ENCODE peak calls at places on chromosomes 2 and 18, in seven cellular contexts. E is osteoblast, B is tibial nerve, N is MM.1S, T is upper lobe of left lung, P is uterus, D is IMR-90. W is an unnamed sample. For H3K36me3 and H3K4me1, the result is how much of the 10 kb centered on the place peaks cover.

GRCh38 chr2:219662566-219662965 is 35.1 kb downstream of the SLC4A3 start:
- DNase-seq in P (no peak), B (no peak), D (no peak), T (no peak), E (no peak), N (no peak), W (no peak)

GRCh38 chr18:49835405-49835804 is 22.1 kb upstream of the ACAA2 start:
- DNase-seq in D (no peak), T (no peak), N (no peak), E (no peak), P (no peak), B (no peak), W (no peak)

GRCh38 chr18:30358545-30358944 is 684.0 kb downstream of the DSC3 start:
- DNase-seq in E (no peak), D (no peak), B (no peak), N (no peak), P (no peak), T (no peak), W (no peak)

GRCh38 chr2:73257425-73258125 is 23.5 kb downstream of the CCT7 start:
- DNase-seq in N (no peak), T (no peak), P (no peak), D (no peak), E (peak), B (no peak), W (no peak)

GRCh38 chr2:227479865-227480475 is 8.0 kb downstream of the AGFG1 start:
- DNase-seq in D (peak), E (no peak), P (no peak), B (no peak), T (no peak), N (no peak), W (no peak)

GRCh38 chr2:42048318-42049251 is 764 bp downstream of the PKDCC start:
- DNase-seq in T (peak), D (peak), P (peak), N (no peak), E (peak), B (no peak), W (no peak)

GRCh38 chr18:61765097-61765496 is 127.7 kb downstream of the RNF152 start:
- DNase-seq in P (peak), E (peak), N (no peak), T (no peak), D (peak), B (no peak), W (no peak)

GRCh38 chr2:6580982-6581381 is 284.7 kb downstream of the CMPK2 start:
- DNase-seq in T (no peak), D (peak), P (no peak), N (no peak), B (no peak), E (no peak), W (no peak)

GRCh38 chr18:62979172-62979571 is 263.8 kb downstream of the PHLPP1 start:
- DNase-seq in N (no peak), P (peak), T (no peak), E (peak), D (peak), B (no peak), W (peak)

GRCh38 chr2:113175101-113175628 is 1.4 kb downstream of the PSD4 start:
- DNase-seq in B (no peak), N (peak), T (no peak), P (no peak), E (no peak), D (no peak), W (peak)

GRCh38 chr18:74624491-74624890 is 26.8 kb downstream of the ZNF407 start:
- DNase-seq in P (no peak), B (no peak), D (no peak), T (no peak), N (no peak), E (no peak), W (no peak)

GRCh38 chr2:101883860-101884259 is 107.9 kb upstream of the IL1R2 start:
- DNase-seq in D (peak), N (peak), E (no peak), B (no peak), T (no peak), P (no peak), W (no peak)

GRCh38 chr18:58596265-58596681 is 32.6 kb downstream of the ALPK2 start:
- DNase-seq in T (no peak), B (no peak), D (no peak), P (no peak), N (no peak), E (no peak), W (no peak)

GRCh38 chr2:189474526-189474925 is 33.3 kb downstream of the WDR75 start:
- DNase-seq in D (no peak), N (no peak), T (no peak), E (no peak), B (no peak), P (no peak), W (no peak)
- H3K36me3 ChIP-seq in D (under half), N (under half), T (under half), E (half or more), B (half or more), P (under half), W (under half)

GRCh38 chr2:183093857-183094657 is 15.5 kb downstream of the DUSP19 start:
- DNase-seq in B (no peak), N (no peak), D (peak), T (no peak), E (peak), P (no peak), W (no peak)
- TF ChIP-seq CTCF in B (no peak), N (no peak), D (peak), T (no peak), E (no peak), P (no peak), W (no peak)

DNA sequence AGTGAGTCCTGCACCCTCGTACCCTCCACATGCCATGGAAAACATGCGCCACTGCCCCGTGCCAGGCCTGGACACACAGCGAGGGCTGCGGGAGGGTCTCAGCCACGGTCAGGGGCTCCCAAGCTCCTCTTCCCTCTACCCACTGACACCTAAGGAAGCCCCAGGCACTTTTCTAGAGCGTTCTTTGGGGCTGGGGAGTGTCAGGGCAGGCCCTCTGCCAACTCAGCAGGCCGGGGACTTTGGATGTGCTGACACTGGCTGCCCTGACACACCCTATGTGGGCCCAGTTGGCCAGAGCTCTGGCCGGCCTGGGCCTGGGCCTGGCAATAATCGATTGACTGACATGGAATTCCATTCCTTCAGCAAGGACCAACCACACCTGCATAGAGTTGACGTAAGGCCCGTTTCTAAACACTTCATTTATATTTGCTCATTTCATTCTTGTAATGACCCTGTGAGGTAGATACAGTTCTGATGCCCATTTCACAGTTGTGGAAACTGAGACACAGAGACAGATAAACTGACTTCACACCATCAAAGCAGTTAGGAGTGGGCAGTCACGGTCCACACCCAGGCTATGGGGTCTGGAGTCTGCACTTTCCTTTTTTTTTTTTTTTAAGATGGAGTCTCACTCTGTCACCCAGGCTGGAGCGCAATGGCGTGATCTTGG is 70.4 kb downstream of the ZFP36L2 start:
- DNase-seq in T (no peak), E (no peak), D (no peak), N (no peak), B (no peak), P (no peak), W (no peak)
- H3K4me1 ChIP-seq in T (under half), E (under half), D (under half), N (under half), B (under half), P (under half), W (under half)

GRCh38 chr2:11784310-11784709 is 37.9 kb downstream of the LPIN1 start:
- DNase-seq in T (no peak), P (no peak), E (no peak), B (no peak), N (no peak), D (no peak), W (no peak)
- H3K36me3 ChIP-seq in T (under half), P (under half), E (half or more), B (half or more), N (half or more), D (half or more), W (half or more)

GRCh38 chr2:128528133-128528532 is 209.5 kb upstream of the HS6ST1 start:
- DNase-seq in E (no peak), T (no peak), B (no peak), P (no peak), D (no peak), N (no peak), W (no peak)

GRCh38 chr2:128530025-128530573 is 211.4 kb upstream of the HS6ST1 start:
- DNase-seq in D (no peak), P (no peak), E (no peak), T (no peak), B (no peak), N (no peak), W (no peak)

GRCh38 chr2:128534688-128535392 is 216.2 kb upstream of the HS6ST1 start:
- DNase-seq in D (no peak), T (no peak), P (no peak), E (no peak), N (no peak), B (no peak), W (no peak)

GRCh38 chr2:128533101-128533500 is 214.4 kb upstream of the HS6ST1 start:
- DNase-seq in E (no peak), T (no peak), N (no peak), P (no peak), B (no peak), D (no peak), W (no peak)

GRCh38 chr2:128531856-128532255 is 213.2 kb upstream of the HS6ST1 start:
- DNase-seq in D (no peak), B (no peak), P (no peak), N (peak), T (no peak), E (no peak), W (no peak)
- TF ChIP-seq CTCF in D (peak), B (no peak), P (no peak), N (peak), T (no peak), E (peak), W (peak)

DNA sequence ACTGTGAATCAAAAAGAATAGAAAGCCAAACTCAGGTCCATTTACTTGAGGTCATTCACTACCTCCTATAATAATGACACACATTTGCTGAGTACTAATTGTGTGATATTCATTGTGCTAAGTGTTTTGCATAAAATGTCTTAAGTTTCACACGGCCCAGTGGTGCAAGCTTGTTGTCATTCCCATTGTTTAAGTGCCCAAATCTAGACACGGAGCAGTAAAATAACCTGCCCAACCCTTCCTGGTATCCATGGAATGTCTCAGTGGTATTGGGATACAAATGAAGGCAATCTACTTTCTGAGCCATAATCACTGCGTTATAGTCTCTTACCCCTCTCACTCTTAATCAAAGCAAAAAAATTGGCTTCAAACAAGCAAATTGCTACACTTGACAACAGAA is 233.3 kb downstream of the NCKAP5 start:
- DNase-seq in D (no peak), E (no peak), N (no peak), B (no peak), P (no peak), T (no peak), W (no peak)
- H3K4me1 ChIP-seq in D (under half), E (under half), N (under half), B (under half), P (under half), T (under half), W (under half)

GRCh38 chr2:237629739-237630138 is 2.4 kb downstream of the LRRFIP1 start:
- DNase-seq in T (no peak), D (peak), N (no peak), E (peak), B (no peak), P (no peak), W (no peak)

GRCh38 chr2:237631029-237631785 is 3.8 kb downstream of the LRRFIP1 start:
- DNase-seq in P (no peak), E (peak), D (no peak), N (no peak), B (no peak), T (no peak), W (no peak)

GRCh38 chr2:237632991-237633629 is 5.7 kb downstream of the LRRFIP1 start:
- DNase-seq in T (no peak), N (no peak), P (no peak), D (no peak), B (no peak), E (peak), W (no peak)

GRCh38 chr2:237630216-237631000 is 3.0 kb downstream of the LRRFIP1 start:
- DNase-seq in E (peak), N (no peak), D (no peak), T (no peak), P (no peak), B (no peak), W (no peak)

GRCh38 chr2:237631801-237632585 is 4.6 kb downstream of the LRRFIP1 start:
- DNase-seq in B (no peak), E (peak), D (no peak), N (no peak), P (no peak), T (peak), W (no peak)
- H3K36me3 ChIP-seq in B (under half), E (under half), D (under half), N (under half), P (under half), T (under half), W (under half)